ENCODE peak calls at places on chromosome 2, in six cellular contexts. W is tibial artery, I is Peyer's patch, R is uterus, B is endothelial cell of umbilical vein, D is RWPE1. E is an unnamed sample.

GRCh38 chr2:70043252-70043875 is 43.9 kb upstream of the PCBP1 start:
- DNase-seq in R (no peak), D (no peak), W (no peak), I (no peak), B (no peak), E (no peak)

GRCh38 chr2:126687086-126687485 is 31.1 kb downstream of the GYPC start:
- DNase-seq in D (no peak), W (no peak), R (no peak), I (no peak), B (no peak), E (no peak)

GRCh38 chr2:232456296-232457120 is 555 bp downstream of the ALPI start:
- DNase-seq in B (no peak), W (peak; percentile 57), D (no peak), R (no peak), I (peak; percentile 44), E (no peak)

GRCh38 chr2:59249441-59250330 is 1008.6 kb upstream of the FANCL start:
- DNase-seq in R (no peak), D (no peak), B (no peak), W (no peak), I (no peak), E (no peak)

GRCh38 chr2:171968509-171968908 is 31.2 kb upstream of the METAP1D start:
- DNase-seq in R (no peak), I (no peak), D (no peak), W (no peak), B (no peak), E (no peak)

GRCh38 chr2:193276560-193276959 is 1081.8 kb upstream of the TMEFF2 start:
- DNase-seq in D (no peak), I (no peak), R (no peak), W (peak; percentile 56), B (no peak), E (no peak)

GRCh38 chr2:209512951-209513350 is 89.1 kb downstream of the MAP2 start:
- DNase-seq in W (no peak), D (no peak), B (no peak), I (no peak), R (no peak), E (no peak)

GRCh38 chr2:9347411-9347853 is 75.9 kb downstream of the ITGB1BP1 start:
- DNase-seq in D (no peak), W (peak; percentile 84), B (peak; percentile 75), I (no peak), R (peak; percentile 76), E (no peak)

GRCh38 chr2:74457549-74458131 is 598 bp upstream of the WBP1 start:
- DNase-seq in W (peak; percentile 80), R (no peak), B (no peak), D (peak; percentile 48), I (peak; percentile 88), E (peak; percentile 66)

GRCh38 chr2:64405476-64406406 is 48.2 kb upstream of the LGALSL start:
- DNase-seq in D (no peak), W (no peak), R (peak; percentile 67), B (peak; percentile 32), I (peak; percentile 74), E (peak; percentile 88)

GRCh38 chr2:75087726-75088125 is 111.6 kb downstream of the TACR1 start:
- DNase-seq in W (no peak), B (no peak), D (no peak), I (no peak), R (no peak), E (no peak)

GRCh38 chr2:127157651-127158460 is 50.9 kb upstream of the BIN1 start:
- DNase-seq in R (peak; percentile 17), B (no peak), W (no peak), I (no peak), D (no peak), E (no peak)

GRCh38 chr2:221202431-221202830 is 369.7 kb downstream of the EPHA4 start:
- DNase-seq in B (no peak), I (no peak), D (no peak), W (no peak), R (no peak), E (no peak)

GRCh38 chr2:207768891-207769596 is 662 bp downstream of the FZD5 start:
- DNase-seq in R (peak; percentile 33), W (no peak), B (peak; percentile 41), D (peak; percentile 46), I (no peak), E (no peak)

GRCh38 chr2:127674241-127675209 is 805 bp downstream of the LIMS2 start:
- DNase-seq in B (no peak), W (peak; percentile 90), D (peak; percentile 45), I (peak; percentile 57), R (no peak), E (no peak)

GRCh38 chr2:111171337-111171930 is 50.7 kb downstream of the BCL2L11 start:
- DNase-seq in W (no peak), B (no peak), D (peak; percentile 19), R (no peak), I (no peak), E (no peak)

GRCh38 chr2:203998195-203998804 is 61.7 kb downstream of the ICOS start:
- DNase-seq in W (no peak), R (no peak), I (no peak), B (no peak), D (no peak), E (no peak)

GRCh38 chr2:50649626-50650397 is 382.1 kb downstream of the NRXN1 start:
- DNase-seq in W (no peak), D (peak; percentile 7), B (peak; percentile 61), R (no peak), I (no peak), E (no peak)

GRCh38 chr2:42961948-42962347 is 169.6 kb upstream of the HAAO start:
- DNase-seq in B (no peak), D (no peak), R (no peak), I (peak; percentile 15), W (no peak), E (no peak)

GRCh38 chr2:42962521-42962953 is 170.2 kb upstream of the HAAO start:
- DNase-seq in W (no peak), B (peak; percentile 26), I (peak; percentile 33), D (no peak), R (peak; percentile 52), E (no peak)

GRCh38 chr2:42965196-42965595 is 172.8 kb upstream of the HAAO start:
- DNase-seq in D (no peak), W (no peak), R (peak; percentile 30), I (no peak), B (no peak), E (no peak)

GRCh38 chr2:42964444-42965081 is 172.2 kb upstream of the HAAO start:
- DNase-seq in R (peak; percentile 77), D (no peak), B (no peak), I (no peak), W (peak; percentile 93), E (no peak)

GRCh38 chr2:42963452-42964068 is 171.2 kb upstream of the HAAO start:
- DNase-seq in B (no peak), W (no peak), I (no peak), D (no peak), R (no peak), E (no peak)
- H3K27ac ChIP-seq in B (no peak overlapping the region), W (peak overlapping the region; percentile 84), I (no peak overlapping the region), D (peak overlapping the region; percentile 83), R (peak overlapping the region; percentile 93), E (no peak overlapping the region)

GRCh38 chr2:37827455-37827854 is 97.6 kb upstream of the RMDN2 start:
- DNase-seq in R (no peak), W (no peak), I (no peak), B (no peak), D (no peak), E (no peak)
- H3K27ac ChIP-seq in R (peak overlapping the region; percentile 28), W (no peak overlapping the region), I (no peak overlapping the region), B (no peak overlapping the region), D (no peak overlapping the region), E (no peak overlapping the region)

GRCh38 chr2:217906787-217907186 is 96.0 kb downstream of the TNS1 start:
- DNase-seq in B (no peak), I (no peak), R (peak; percentile 62), D (no peak), W (peak; percentile 87), E (no peak)
- H3K27ac ChIP-seq in B (no peak overlapping the region), I (no peak overlapping the region), R (peak overlapping the region; percentile 92), D (no peak overlapping the region), W (peak overlapping the region; percentile 98), E (peak overlapping the region; percentile 16)

GRCh38 chr2:86140969-86141392 is 34.9 kb downstream of the PTCD3 start:
- DNase-seq in B (no peak), I (no peak), R (no peak), W (no peak), D (no peak), E (no peak)
- H3K27ac ChIP-seq in B (no peak overlapping the region), I (no peak overlapping the region), R (no peak overlapping the region), W (no peak overlapping the region), D (no peak overlapping the region), E (no peak overlapping the region)

GRCh38 chr2:173241643-173242042 is 113.0 kb upstream of the CDCA7 start:
- DNase-seq in I (no peak), B (no peak), D (no peak), W (no peak), R (no peak), E (no peak)
- H3K27ac ChIP-seq in I (no peak overlapping the region), B (no peak overlapping the region), D (no peak overlapping the region), W (no peak overlapping the region), R (no peak overlapping the region), E (no peak overlapping the region)

DNA sequence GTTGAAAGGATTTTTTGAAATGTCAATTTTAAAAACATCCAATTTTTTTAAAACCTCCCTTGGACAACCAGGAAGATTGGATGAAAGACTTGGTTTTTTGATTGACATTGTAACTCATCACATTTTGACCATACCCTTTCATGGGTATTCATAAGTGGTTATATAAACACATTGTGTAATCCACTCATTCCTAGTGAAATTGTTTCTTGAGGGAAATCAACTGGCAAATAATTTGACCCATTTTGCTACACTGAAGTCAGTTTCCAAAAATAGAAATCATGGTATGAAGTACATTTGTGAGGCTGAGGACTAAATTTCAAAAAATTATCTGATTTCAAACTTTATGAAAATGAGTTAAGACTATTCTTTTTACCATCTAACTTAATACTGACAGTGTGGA is 31.5 kb downstream of the FBXO48 start:
- DNase-seq in D (no peak), W (no peak), R (no peak), B (no peak), I (no peak), E (no peak)
- H3K27ac ChIP-seq in D (no peak overlapping the region), W (peak overlapping the region; percentile 83), R (peak overlapping the region; percentile 76), B (no peak overlapping the region), I (no peak overlapping the region), E (no peak overlapping the region)